ENCODE peak calls at places on chromosomes 16 and 17, in nine cellular contexts. V is testis, M is GM23338, O is fibroblast of mammary gland, P is choroid plexus epithelial cell, R is HFF-Myc, F is HCT116, U is HL-60, X is cardiac muscle cell. Z is an unnamed sample.

GRCh38 chr16:72246423-72246822 is 74.5 kb upstream of the PMFBP1 start:
- DNase-seq in V (no peak), M (no peak), O (no peak), P (no peak), R (no peak), F (no peak), U (no peak), X (no peak), Z (no peak)

GRCh38 chr17:4097165-4097960 is 45.5 kb downstream of the ZZEF1 start:
- DNase-seq in V (no peak), M (no peak), O (no peak), P (no peak), R (no peak), F (no peak), U (no peak), X (no peak), Z (no peak)

GRCh38 chr16:17386229-17386628 is 84.5 kb downstream of the XYLT1 start:
- DNase-seq in V (no peak), M (no peak), O (no peak), P (no peak), R (no peak), F (no peak), U (no peak), X (no peak), Z (no peak)

GRCh38 chr17:57948555-57949420 is 6.4 kb downstream of the CUEDC1 start:
- DNase-seq in V (no peak), M (peak; percentile 45), O (peak; percentile 98), P (peak; percentile 92), R (peak; percentile 89), F (peak; percentile 100), U (no peak), X (peak; percentile 82), Z (peak; percentile 96)

GRCh38 chr16:22220076-22220453 is 14.0 kb downstream of the EEF2K start:
- DNase-seq in V (no peak), M (no peak), O (peak; percentile 23), P (peak; percentile 46), R (no peak), F (no peak), U (no peak), X (peak; percentile 67), Z (peak; percentile 30)

GRCh38 chr17:19304751-19305150 is 57.8 kb downstream of the B9D1 start:
- DNase-seq in V (no peak), M (no peak), O (no peak), P (no peak), R (no peak), F (no peak), U (no peak), X (no peak), Z (no peak)

GRCh38 chr17:19024101-19025078 is 19.8 kb upstream of the FAM83G start:
- DNase-seq in V (no peak), M (no peak), O (peak; percentile 67), P (no peak), R (no peak), F (no peak), U (no peak), X (no peak), Z (no peak)

GRCh38 chr16:14527411-14528044 is 102.5 kb downstream of the PARN start:
- DNase-seq in V (peak; percentile 47), M (no peak), O (peak; percentile 91), P (peak; percentile 83), R (no peak), F (no peak), U (no peak), X (peak; percentile 92), Z (no peak)

GRCh38 chr16:61998460-61998859 is 37.8 kb downstream of the CDH8 start:
- DNase-seq in V (no peak), M (no peak), O (no peak), P (no peak), R (no peak), F (no peak), U (no peak), X (no peak), Z (no peak)

GRCh38 chr17:35315283-35315682 is 58.1 kb downstream of the SLFN11 start:
- DNase-seq in V (no peak), M (no peak), O (peak; percentile 95), P (peak; percentile 91), R (peak; percentile 72), F (no peak), U (no peak), X (peak; percentile 91), Z (peak; percentile 84)

GRCh38 chr17:61411114-61411943 is 11.7 kb downstream of the TBX2 start:
- DNase-seq in V (no peak), M (peak; percentile 70), O (peak; percentile 76), P (peak; percentile 61), R (no peak), F (no peak), U (no peak), X (peak; percentile 83), Z (peak; percentile 61)

GRCh38 chr17:59357929-59358328 is 26.5 kb downstream of the YPEL2 start:
- DNase-seq in V (no peak), M (no peak), O (peak; percentile 91), P (peak; percentile 50), R (no peak), F (no peak), U (no peak), X (no peak), Z (peak; percentile 57)

GRCh38 chr17:1412185-1413110 is 12.4 kb upstream of the YWHAE start:
- DNase-seq in V (no peak), M (no peak), O (peak; percentile 38), P (no peak), R (no peak), F (no peak), U (no peak), X (peak; percentile 51), Z (no peak)

GRCh38 chr16:48054881-48055601 is 100.8 kb downstream of the ABCC12 start:
- DNase-seq in V (peak; percentile 73), M (peak; percentile 85), O (peak; percentile 70), P (peak; percentile 84), R (peak; percentile 12), F (peak; percentile 35), U (peak; percentile 2), X (peak; percentile 77), Z (peak; percentile 64)
- TF ChIP-seq CTCF in V (peak; percentile 50), M (peak; percentile 86), O (peak; percentile 99), P (peak; percentile 99), R (peak; percentile 94), F (peak; percentile 84), U (peak; percentile 79), X (peak; percentile 98), Z (peak; percentile 98)

GRCh38 chr17:74359916-74360315 is 1.8 kb downstream of the BTBD17 start:
- DNase-seq in V (no peak), M (no peak), O (no peak), P (no peak), R (no peak), F (no peak), U (no peak), X (no peak), Z (no peak)

GRCh38 chr17:74358696-74359095 is 3.0 kb downstream of the BTBD17 start:
- DNase-seq in V (no peak), M (peak; percentile 38), O (no peak), P (no peak), R (no peak), F (no peak), U (no peak), X (no peak), Z (no peak)

GRCh38 chr17:74356640-74357465 is 4.8 kb downstream of the BTBD17 start:
- DNase-seq in V (peak; percentile 51), M (peak; percentile 78), O (no peak), P (no peak), R (no peak), F (no peak), U (no peak), X (no peak), Z (no peak)

GRCh38 chr17:74355065-74355464 is 6.6 kb downstream of the BTBD17 start:
- DNase-seq in V (no peak), M (no peak), O (no peak), P (no peak), R (no peak), F (no peak), U (no peak), X (no peak), Z (no peak)

DNA sequence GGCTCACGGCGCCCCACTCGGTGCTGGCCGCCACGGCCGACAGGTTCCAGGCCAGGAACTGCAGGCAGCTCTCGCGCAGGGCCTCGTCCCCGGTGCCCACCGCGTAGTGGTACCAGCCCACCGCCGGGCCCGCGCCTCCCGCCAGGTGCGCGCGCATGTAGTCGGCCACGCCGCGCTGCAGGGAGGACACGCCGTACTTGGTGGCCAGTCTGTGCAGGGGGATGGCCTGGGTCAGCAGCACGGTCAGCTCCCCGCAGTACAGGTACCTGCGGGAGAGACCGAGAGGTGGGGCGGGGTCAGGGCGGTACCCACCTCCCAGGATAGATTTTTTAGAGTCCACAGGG is 4.2 kb downstream of the BTBD17 start:
- DNase-seq in V (peak; percentile 16), M (peak; percentile 46), O (no peak), P (no peak), R (no peak), F (no peak), U (no peak), X (no peak), Z (no peak)
- H3K4me3 ChIP-seq in V (peak overlapping the region; percentile 30), M (peak overlapping the region; percentile 57), O (no peak overlapping the region), P (no peak overlapping the region), R (no peak overlapping the region), F (no peak overlapping the region), U (no peak overlapping the region), X (no peak overlapping the region), Z (no peak overlapping the region)

DNA sequence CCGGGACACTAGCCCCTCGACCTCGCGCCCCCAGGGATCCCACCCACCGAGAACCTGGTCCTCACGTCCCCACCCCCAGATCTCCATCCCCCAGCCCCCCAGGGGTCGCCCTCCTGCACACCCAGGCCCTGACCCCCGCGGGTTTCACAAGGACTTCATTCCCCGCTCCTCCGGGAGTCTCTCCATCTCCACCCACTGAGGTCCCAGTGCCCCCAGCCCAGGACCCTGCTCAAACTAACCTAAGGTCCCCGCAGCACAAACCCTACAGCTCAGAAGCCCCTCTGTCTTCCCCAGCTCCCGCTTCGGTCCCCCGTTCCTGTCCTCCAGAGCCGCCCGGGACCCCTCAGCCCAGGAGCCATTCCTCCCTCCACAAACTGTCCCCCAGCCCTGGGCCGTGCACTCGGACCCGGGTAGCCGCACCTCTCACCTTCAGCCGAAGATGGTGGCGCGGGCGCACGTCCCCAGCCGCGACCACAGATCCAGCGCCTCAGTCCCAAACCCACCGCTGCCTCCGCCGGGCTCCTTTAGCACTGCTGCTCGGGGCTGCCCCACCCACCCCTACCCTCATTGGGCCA is at the start of gene MYH10:
- DNase-seq in V (peak; percentile 26), M (no peak), O (no peak), P (no peak), R (no peak), F (no peak), U (no peak), X (no peak), Z (no peak)
- TF ChIP-seq CTCF in V (no peak), M (no peak), O (no peak), P (peak; percentile 42), R (no peak), F (no peak), U (no peak), X (peak; percentile 20), Z (peak; percentile 18)

DNA sequence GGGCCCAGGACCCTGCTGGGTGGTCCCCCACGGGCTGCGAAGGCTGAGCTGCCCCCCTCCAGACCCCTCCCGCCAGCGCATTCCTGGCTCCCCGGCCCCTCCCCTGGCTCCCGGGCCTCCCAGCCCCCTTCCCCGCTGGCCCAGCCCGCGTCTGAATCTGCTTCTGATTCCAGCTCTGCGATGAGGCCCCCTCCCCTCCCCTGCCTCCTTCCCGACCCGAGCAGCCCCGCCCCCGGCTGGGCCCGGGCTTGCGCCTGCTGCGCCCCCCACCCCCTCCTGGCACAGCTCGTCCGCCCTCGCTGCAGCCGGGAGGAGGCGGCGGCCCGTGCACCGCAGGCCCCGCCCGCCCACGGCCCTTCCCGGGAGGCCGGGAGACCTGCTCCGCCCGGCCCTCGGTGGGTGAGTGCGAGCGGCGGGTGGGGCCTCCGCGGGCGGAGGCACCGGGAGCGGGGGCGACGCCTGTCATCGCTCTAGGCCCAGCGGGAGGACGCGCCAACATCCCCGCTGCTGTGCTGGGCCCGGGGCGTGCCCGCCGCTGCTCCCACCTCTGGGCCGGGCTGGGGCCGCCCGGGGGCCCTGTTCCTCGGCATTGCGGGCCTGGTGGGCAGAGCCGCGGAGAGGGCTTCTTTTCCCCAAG is at the start of gene NTN3:
- DNase-seq in V (no peak), M (peak; percentile 71), O (no peak), P (no peak), R (no peak), F (no peak), U (no peak), X (no peak), Z (no peak)
- H3K4me3 ChIP-seq in V (peak within 1 kb of the TSS; percentile 26), M (peak within 1 kb of the TSS; percentile 54), O (no peak within 1 kb of the TSS), P (peak within 1 kb of the TSS; percentile 31), R (no peak within 1 kb of the TSS), F (no peak within 1 kb of the TSS), U (no peak within 1 kb of the TSS), X (peak within 1 kb of the TSS; percentile 30), Z (no peak within 1 kb of the TSS)

Z was measured in astrocyte of the spinal cord.